ENCODE peak calls at places on chromosomes 11 and 22, in seven cellular contexts. W is brain microvascular endothelial cell, A is psoas muscle, J is AG04450, P is keratinocyte, E is hepatocyte, N is mammary epithelial cell. T is an unnamed sample.
A peak's percentile ranks its signal among the peaks of the same experiment; 100 is the strongest.

GRCh38 chr22:16783930-16784354 is 41.3 kb downstream of the XKR3 start:
- DNase-seq in W (no peak), A (no peak), J (no peak), P (no peak), E (peak; percentile 3), N (no peak), T (peak; percentile 3)

GRCh38 chr11:13030857-13031256 is 21.7 kb downstream of the RASSF10 start:
- DNase-seq in W (no peak), A (peak; percentile 58), J (no peak), P (no peak), E (peak; percentile 21), N (no peak), T (no peak)

GRCh38 chr11:15818132-15818842 is 538.1 kb downstream of the SOX6 start:
- DNase-seq in W (no peak), A (no peak), J (no peak), P (no peak), E (peak; percentile 20), N (no peak), T (no peak)

GRCh38 chr11:88420165-88420781 is 82.7 kb upstream of the CTSC start:
- DNase-seq in W (peak; percentile 63), A (no peak), J (no peak), P (peak; percentile 90), E (no peak), N (peak; percentile 100), T (peak; percentile 95)

GRCh38 chr11:80846979-80847378 is 1406.1 kb upstream of the TENM4 start:
- DNase-seq in W (peak; percentile 24), A (no peak), J (no peak), P (no peak), E (no peak), N (no peak), T (no peak)

GRCh38 chr22:38110863-38111852 is 674 bp upstream of the BAIAP2L2 start:
- DNase-seq in W (no peak), A (no peak), J (no peak), P (peak; percentile 23), E (peak; percentile 84), N (no peak), T (no peak)

GRCh38 chr11:96293583-96293982 is 49.4 kb downstream of the MAML2 start:
- DNase-seq in W (peak; percentile 39), A (no peak), J (no peak), P (no peak), E (no peak), N (no peak), T (peak; percentile 38)

GRCh38 chr11:8905528-8906165 is 5.3 kb upstream of the AKIP1 start:
- DNase-seq in W (peak; percentile 87), A (no peak), J (no peak), P (no peak), E (no peak), N (peak; percentile 86), T (peak; percentile 71)

GRCh38 chr11:61328351-61328750 is 4.6 kb downstream of the DDB1 start:
- DNase-seq in W (no peak), A (peak; percentile 50), J (no peak), P (no peak), E (no peak), N (no peak), T (no peak)

GRCh38 chr11:72012897-72013721 is 14.4 kb downstream of the IL18BP start:
- DNase-seq in W (peak; percentile 28), A (peak; percentile 89), J (no peak), P (peak; percentile 50), E (no peak), N (peak; percentile 76), T (peak; percentile 80)
- TF ChIP-seq CTCF in W (no peak), A (no peak), J (no peak), P (peak; percentile 28), E (no peak), N (no peak), T (no peak)

GRCh38 chr11:79691445-79691844 is 250.6 kb upstream of the TENM4 start:
- DNase-seq in W (no peak), A (no peak), J (no peak), P (no peak), E (no peak), N (no peak), T (no peak)

GRCh38 chr11:79686703-79687419 is 246.0 kb upstream of the TENM4 start:
- DNase-seq in W (no peak), A (no peak), J (no peak), P (no peak), E (no peak), N (no peak), T (no peak)
- H3K4me3 ChIP-seq in W (no peak overlapping the region), A (no peak overlapping the region), J (no peak overlapping the region), P (no peak overlapping the region), E (no peak overlapping the region), N (no peak overlapping the region), T (no peak overlapping the region)

DNA sequence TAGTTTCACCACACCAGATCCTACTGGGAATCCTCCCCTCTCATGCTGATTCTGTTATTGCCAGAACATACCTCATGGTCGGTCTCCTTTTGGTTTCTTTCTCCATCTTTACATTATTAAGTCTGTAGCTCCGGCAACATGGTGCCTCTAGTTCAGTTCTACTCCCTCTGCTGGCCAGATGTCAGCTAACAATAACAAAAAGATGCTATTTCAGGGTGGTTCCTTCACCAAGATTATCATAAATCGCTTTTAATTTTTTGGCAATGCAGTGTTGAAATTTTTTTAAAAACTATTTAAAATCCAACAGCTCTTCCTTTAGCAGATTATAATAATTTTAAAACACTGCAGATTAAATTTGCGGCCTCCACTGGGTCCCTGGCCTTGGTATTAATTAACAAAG is 492.8 kb upstream of the KIRREL3 start:
- DNase-seq in W (peak; percentile 3), A (no peak), J (no peak), P (no peak), E (peak; percentile 23), N (peak; percentile 4), T (no peak)
- TF ChIP-seq CTCF in W (peak; percentile 62), A (no peak), J (peak; percentile 47), P (peak; percentile 35), E (peak; percentile 45), N (peak; percentile 34), T (peak; percentile 35)

DNA sequence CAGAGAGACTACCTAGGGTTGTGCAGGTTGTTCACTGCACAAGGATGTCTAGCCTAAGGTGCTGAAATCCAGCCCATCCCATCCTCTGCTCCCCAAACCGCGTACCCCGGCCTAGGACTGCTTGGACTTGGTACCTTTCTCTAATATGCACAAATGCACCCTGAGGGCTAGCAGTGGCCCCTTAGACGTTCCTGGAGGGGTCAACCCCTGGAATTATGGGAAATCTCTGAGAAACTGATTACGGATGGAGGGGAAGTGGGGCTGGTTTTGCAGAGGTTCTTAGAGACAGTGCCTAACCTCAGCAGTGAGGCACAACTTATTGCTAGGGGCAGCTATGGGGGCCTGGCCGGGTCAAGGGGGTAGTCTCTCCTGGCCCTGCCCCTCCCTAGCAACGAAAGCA is 2.5 kb downstream of the C11orf68 start:
- DNase-seq in W (no peak), A (no peak), J (no peak), P (no peak), E (no peak), N (no peak), T (no peak)
- H3K4me3 ChIP-seq in W (no peak overlapping the region), A (peak overlapping the region; percentile 100), J (peak overlapping the region; percentile 46), P (peak overlapping the region; percentile 66), E (no peak overlapping the region), N (no peak overlapping the region), T (peak overlapping the region; percentile 18)